ENCODE peak calls at places on chromosomes 4 and X, in four cellular contexts. X, P, W and Q are unnamed samples.

GRCh38 chr4:2438822-2439718 is 20.3 kb downstream of the CFAP99 start:
- DNase-seq in X (no peak), P (no peak), W (no peak), Q (no peak)

GRCh38 chrX:97252111-97252510 is 368.4 kb downstream of the RPA4 start:
- DNase-seq in X (no peak), P (no peak), W (no peak), Q (no peak)

GRCh38 chr4:130309221-130309620 is 1213.3 kb downstream of the C4orf33 start:
- DNase-seq in X (no peak), P (no peak), W (no peak), Q (no peak)

GRCh38 chr4:182848685-182849084 is 68.5 kb downstream of the DCTD start:
- DNase-seq in X (no peak), P (no peak), W (no peak), Q (no peak)

GRCh38 chr4:182863501-182863900 is 53.7 kb downstream of the DCTD start:
- DNase-seq in X (no peak), P (no peak), W (no peak), Q (no peak)

GRCh38 chrX:19627081-19627480 is 111.8 kb upstream of the MAP3K15 start:
- DNase-seq in X (no peak), P (no peak), W (no peak), Q (no peak)

GRCh38 chr4:61273237-61273636 is 73.1 kb downstream of the ADGRL3 start:
- DNase-seq in X (no peak), P (peak), W (no peak), Q (no peak)

GRCh38 chr4:6504900-6505496 is 32.6 kb upstream of the PPP2R2C start:
- DNase-seq in X (no peak), P (no peak), W (no peak), Q (no peak)

GRCh38 chr4:21012851-21013331 is 312.6 kb downstream of the PACRGL start:
- DNase-seq in X (no peak), P (no peak), W (no peak), Q (no peak)

GRCh38 chr4:91837608-91838029 is 466.1 kb upstream of the GRID2 start:
- DNase-seq in X (no peak), P (peak), W (no peak), Q (no peak)

GRCh38 chr4:56276547-56276946 is 110.7 kb downstream of the AASDH start:
- DNase-seq in X (no peak), P (no peak), W (no peak), Q (no peak)

GRCh38 chrX:153381684-153382532 is 19.2 kb downstream of the PNMA6E start:
- DNase-seq in X (peak), P (peak), W (no peak), Q (no peak)

GRCh38 chr4:185801471-185801870 is 10.5 kb downstream of the SORBS2 start:
- DNase-seq in X (no peak), P (no peak), W (no peak), Q (no peak)